ENCODE peak calls at places on chromosomes 11 and 22, in seven cellular contexts. Z is CD8-positive, alpha-beta T cell; N is heart left ventricle; F is tibial artery; W is spleen; U is adrenal gland; K is lower lobe of right lung. O is an unnamed sample. For H3K4me1, the result is how much of the 10 kb centered on the place peaks cover.

GRCh38 chr11:77400775-77401469 is 73.0 kb downstream of the PAK1 start:
- DNase-seq in N (no peak), F (no peak), W (no peak), U (no peak), Z (no peak), K (no peak), O (no peak)

GRCh38 chr11:15158351-15159015 is 43.8 kb downstream of the INSC start:
- DNase-seq in N (no peak), U (no peak), F (no peak), W (no peak), Z (no peak), K (no peak), O (no peak)

GRCh38 chr11:45654741-45655283 is 10.6 kb downstream of the CHST1 start:
- DNase-seq in K (peak), Z (no peak), W (no peak), U (peak), N (no peak), F (no peak), O (no peak)

GRCh38 chr11:124143034-124143433 is 27.8 kb downstream of the VWA5A start:
- DNase-seq in K (no peak), F (no peak), Z (no peak), N (no peak), W (no peak), U (no peak), O (no peak)

GRCh38 chr11:33689089-33689488 is 11.5 kb downstream of the C11orf91 start:
- DNase-seq in U (no peak), N (no peak), W (no peak), Z (no peak), K (no peak), F (no peak), O (no peak)

GRCh38 chr11:14067686-14068085 is 105.2 kb downstream of the SPON1 start:
- DNase-seq in N (no peak), Z (no peak), W (no peak), F (no peak), K (no peak), U (no peak), O (no peak)

GRCh38 chr11:27886765-27887328 is 186.6 kb upstream of the BDNF start:
- DNase-seq in F (no peak), N (no peak), U (no peak), W (no peak), K (no peak), Z (no peak), O (no peak)

GRCh38 chr11:36500315-36500721 is 9.8 kb downstream of the TRAF6 start:
- DNase-seq in F (no peak), W (no peak), Z (no peak), K (no peak), N (peak), U (peak), O (no peak)

GRCh38 chr22:35352214-35353111 is 28.4 kb upstream of the HMOX1 start:
- DNase-seq in N (peak), Z (no peak), K (peak), U (peak), W (peak), F (peak), O (peak)

GRCh38 chr11:44566952-44567875 is 1.8 kb downstream of the CD82 start:
- DNase-seq in U (no peak), F (no peak), Z (no peak), W (no peak), K (no peak), N (no peak), O (no peak)

GRCh38 chr11:83554896-83555295 is 268.7 kb upstream of the CCDC90B start:
- DNase-seq in U (no peak), W (no peak), K (no peak), N (peak), F (no peak), Z (no peak), O (no peak)

GRCh38 chr11:107689317-107690202 is 22.3 kb downstream of the SLN start:
- DNase-seq in U (peak), N (peak), F (peak), W (no peak), K (peak), Z (peak), O (peak)

GRCh38 chr11:11752688-11753087 is 89.1 kb upstream of the USP47 start:
- DNase-seq in U (no peak), Z (no peak), K (no peak), W (no peak), F (no peak), N (no peak), O (no peak)

GRCh38 chr22:50146440-50147228 is 23.9 kb upstream of the PANX2 start:
- DNase-seq in F (peak), N (peak), W (no peak), K (peak), U (peak), Z (no peak), O (peak)

GRCh38 chr11:44848963-44849350 is 101.7 kb downstream of the TP53I11 start:
- DNase-seq in K (no peak), Z (no peak), W (no peak), F (no peak), U (no peak), N (no peak), O (no peak)

GRCh38 chr11:106137061-106137460 is 59.6 kb downstream of the AASDHPPT start:
- DNase-seq in Z (no peak), F (no peak), U (no peak), W (no peak), N (no peak), K (no peak), O (no peak)

GRCh38 chr11:122814401-122814800 is 23.9 kb upstream of the CRTAM start:
- DNase-seq in W (no peak), F (no peak), N (no peak), K (no peak), U (no peak), Z (no peak), O (no peak)

GRCh38 chr22:21457023-21457787 is 10.0 kb upstream of the TMEM191C start:
- DNase-seq in W (peak), Z (no peak), F (no peak), K (peak), N (no peak), U (no peak), O (no peak)

GRCh38 chr22:39723463-39723862 is 152.9 kb downstream of the CACNA1I start:
- DNase-seq in U (peak), F (no peak), W (peak), Z (no peak), N (no peak), K (no peak), O (no peak)

GRCh38 chr11:120717042-120717441 is 205.5 kb downstream of the GRIK4 start:
- DNase-seq in K (no peak), Z (no peak), W (peak), U (peak), N (no peak), F (no peak), O (no peak)

GRCh38 chr22:42170946-42171345 is 40.3 kb upstream of the CYP2D6 start:
- DNase-seq in K (no peak), N (no peak), W (no peak), F (no peak), Z (no peak), U (no peak), O (no peak)

GRCh38 chr22:42168476-42168875 is 37.9 kb upstream of the CYP2D6 start:
- DNase-seq in U (no peak), N (no peak), F (no peak), K (no peak), Z (no peak), W (no peak), O (no peak)

GRCh38 chr22:42171417-42171816 is 40.8 kb upstream of the CYP2D6 start:
- DNase-seq in U (no peak), K (no peak), Z (no peak), W (no peak), N (no peak), F (no peak), O (no peak)

GRCh38 chr22:42167066-42167465 is 36.5 kb upstream of the CYP2D6 start:
- DNase-seq in W (no peak), N (no peak), F (no peak), K (no peak), U (no peak), Z (no peak), O (no peak)

DNA sequence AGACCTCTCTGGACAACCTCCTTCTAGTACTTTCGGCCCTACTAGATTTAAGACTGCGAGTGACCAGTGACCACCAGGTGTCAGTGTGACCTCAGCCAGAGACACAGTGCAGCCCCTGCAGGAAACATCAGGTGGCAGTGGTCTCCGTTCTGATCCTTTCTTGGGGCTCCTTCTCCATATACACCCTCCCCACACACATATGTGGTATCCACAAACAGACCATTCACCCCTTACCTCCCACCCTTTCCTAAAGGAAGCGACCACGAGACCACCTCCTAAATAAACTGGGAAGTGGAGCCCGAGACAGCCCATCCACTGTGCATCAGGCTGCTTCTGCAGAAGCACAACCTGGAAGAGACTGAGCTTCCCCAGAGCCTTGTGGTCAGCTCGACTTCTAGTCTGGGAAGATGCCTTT is 38.5 kb upstream of the CYP2D6 start:
- DNase-seq in Z (peak), F (peak), N (peak), K (no peak), U (peak), W (peak), O (peak)
- H3K4me1 ChIP-seq in Z (under half), F (under half), N (under half), K (under half), U (under half), W (under half), O (under half)

GRCh38 chr11:128828350-128828749 is 38.7 kb downstream of the KCNJ1 start:
- DNase-seq in W (no peak), U (no peak), N (no peak), K (no peak), F (no peak), Z (no peak), O (no peak)

GRCh38 chr11:128824199-128825049 is 42.7 kb downstream of the KCNJ1 start:
- DNase-seq in F (no peak), W (no peak), Z (no peak), N (no peak), U (no peak), K (no peak), O (no peak)

GRCh38 chr11:128830290-128830813 is 36.7 kb downstream of the KCNJ1 start:
- DNase-seq in W (no peak), F (no peak), Z (no peak), N (no peak), K (no peak), U (no peak), O (no peak)

GRCh38 chr11:128825050-128825806 is 41.9 kb downstream of the KCNJ1 start:
- DNase-seq in N (no peak), F (no peak), Z (no peak), U (no peak), W (peak), K (no peak), O (no peak)

GRCh38 chr11:128827494-128827893 is 39.6 kb downstream of the KCNJ1 start:
- DNase-seq in F (no peak), U (no peak), N (no peak), W (no peak), Z (no peak), K (no peak), O (no peak)
- H3K27ac ChIP-seq in F (no peak), U (no peak), N (no peak), W (peak), Z (no peak), K (no peak), O (no peak)

DNA sequence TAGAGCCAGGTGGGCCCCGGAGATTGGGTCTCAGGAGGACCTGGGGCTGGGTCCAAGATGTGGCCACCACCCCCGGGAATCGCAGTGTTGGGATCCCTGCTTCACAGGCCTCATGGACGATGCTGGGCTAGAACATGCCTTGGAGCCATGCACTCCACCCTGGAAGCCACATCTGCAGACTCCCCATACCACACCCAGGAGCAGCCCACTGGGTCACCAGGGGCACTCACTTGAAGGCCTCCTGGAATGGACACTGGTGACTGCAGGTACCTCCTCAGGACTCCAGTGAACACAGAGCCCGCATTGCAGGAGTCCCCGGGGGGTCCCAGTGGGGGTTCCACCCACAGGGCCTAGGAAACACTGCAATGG is 25.0 kb downstream of the RTN4R start:
- DNase-seq in F (no peak), U (no peak), N (no peak), K (no peak), W (no peak), Z (no peak), O (no peak)
- H3K4me1 ChIP-seq in F (under half), U (under half), N (half or more), K (under half), W (half or more), Z (half or more), O (under half)

GRCh38 chr11:68890490-68891231 is 13.0 kb downstream of the MRPL21 start:
- DNase-seq in N (peak), F (peak), W (peak), U (peak), K (peak), Z (no peak), O (peak)
- H3K27ac ChIP-seq in N (peak), F (peak), W (no peak), U (peak), K (peak), Z (no peak), O (no peak)

DNA sequence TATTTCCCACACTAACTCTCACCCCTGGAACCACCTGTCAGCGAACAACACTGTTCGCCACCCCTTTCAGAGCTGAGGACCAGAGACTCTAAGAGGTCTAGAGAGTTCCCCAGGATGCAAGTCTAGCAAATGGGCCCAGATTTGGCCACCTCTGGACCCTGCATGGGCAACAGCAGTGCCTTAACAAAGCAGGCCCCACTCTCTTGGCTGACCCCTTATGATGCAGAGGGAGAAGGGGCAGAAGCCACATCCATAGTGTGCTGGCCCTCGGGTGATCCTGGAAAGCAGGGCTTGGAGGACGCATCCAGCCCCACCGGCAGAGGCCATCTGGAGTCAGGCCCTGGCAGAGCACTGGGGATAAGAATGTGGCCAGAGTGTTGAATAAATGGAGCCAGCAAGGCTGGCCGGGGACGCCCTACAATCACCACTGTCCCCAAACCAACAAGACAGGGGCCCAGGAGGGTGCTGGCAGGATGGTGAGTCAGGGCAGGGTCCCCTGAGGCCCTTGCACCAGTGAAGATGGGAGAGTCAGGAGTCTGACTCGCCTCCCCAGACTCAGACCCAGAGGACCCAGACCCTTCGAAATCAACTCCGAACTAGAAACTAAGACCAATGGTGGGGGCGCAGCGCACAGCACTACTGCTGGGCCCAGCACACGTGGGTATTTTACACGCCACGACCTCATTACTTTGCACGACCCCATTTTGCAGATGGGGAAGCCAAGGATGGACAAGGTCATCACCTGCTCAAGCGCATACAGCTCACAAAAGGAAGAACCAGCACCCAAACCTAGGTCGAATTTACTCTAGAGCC is 6.5 kb downstream of the CSNK1E start:
- DNase-seq in N (peak), U (no peak), Z (no peak), K (no peak), F (no peak), W (peak), O (no peak)
- H3K4me1 ChIP-seq in N (half or more), U (under half), Z (under half), K (half or more), F (under half), W (half or more), O (half or more)

O was measured in body of pancreas.